ENCODE peak calls at places on chromosomes 4 and X, in ten cellular contexts. One of them, this sample, is unnamed.

GRCh38 chrX:71111141-71111843 is at the start of gene IL2RG:
- DNase-seq in fibroblast of lung: no peak
- DNase-seq in HCEC 1CT: no peak
- DNase-seq in EL: no peak
- DNase-seq in H54: no peak
- DNase-seq in GM13977: peak; percentile 74
- DNase-seq in breast epithelium: no peak
- DNase-seq in aorta: no peak
- DNase-seq in stimulated activated CD8-positive, alpha-beta memory T cell treated with anti-CD3 and anti-CD28 coated beads, Interleukin-4, amount 100 ng/mL, for 48 hours: peak; percentile 75
- DNase-seq in hepatic stellate cell: no peak
- DNase-seq in this sample: no peak

GRCh38 chr4:94882756-94883155 is 125.0 kb downstream of the BMPR1B start:
- DNase-seq in fibroblast of lung: no peak
- DNase-seq in HCEC 1CT: no peak
- DNase-seq in EL: no peak
- DNase-seq in H54: no peak
- DNase-seq in GM13977: no peak
- DNase-seq in breast epithelium: no peak
- DNase-seq in aorta: no peak
- DNase-seq in stimulated activated CD8-positive, alpha-beta memory T cell treated with anti-CD3 and anti-CD28 coated beads, Interleukin-4, amount 100 ng/mL, for 48 hours: no peak
- DNase-seq in hepatic stellate cell: no peak
- DNase-seq in this sample: no peak

GRCh38 chr4:3255611-3256186 is 6.7 kb downstream of the MSANTD1 start:
- DNase-seq in fibroblast of lung: no peak
- DNase-seq in HCEC 1CT: no peak
- DNase-seq in EL: no peak
- DNase-seq in H54: no peak
- DNase-seq in GM13977: no peak
- DNase-seq in breast epithelium: peak; percentile 38
- DNase-seq in aorta: no peak
- DNase-seq in stimulated activated CD8-positive, alpha-beta memory T cell treated with anti-CD3 and anti-CD28 coated beads, Interleukin-4, amount 100 ng/mL, for 48 hours: no peak
- DNase-seq in hepatic stellate cell: no peak
- DNase-seq in this sample: no peak

GRCh38 chrX:24271262-24271661 is 42.6 kb downstream of the SUPT20HL2 start:
- DNase-seq in fibroblast of lung: no peak
- DNase-seq in HCEC 1CT: no peak
- DNase-seq in EL: no peak
- DNase-seq in H54: no peak
- DNase-seq in GM13977: no peak
- DNase-seq in breast epithelium: no peak
- DNase-seq in aorta: no peak
- DNase-seq in stimulated activated CD8-positive, alpha-beta memory T cell treated with anti-CD3 and anti-CD28 coated beads, Interleukin-4, amount 100 ng/mL, for 48 hours: no peak
- DNase-seq in hepatic stellate cell: no peak
- DNase-seq in this sample: no peak

GRCh38 chr4:52945982-52946381 is 83.9 kb downstream of the RASL11B start:
- DNase-seq in fibroblast of lung: no peak
- DNase-seq in HCEC 1CT: no peak
- DNase-seq in EL: no peak
- DNase-seq in H54: no peak
- DNase-seq in GM13977: no peak
- DNase-seq in breast epithelium: no peak
- DNase-seq in aorta: no peak
- DNase-seq in stimulated activated CD8-positive, alpha-beta memory T cell treated with anti-CD3 and anti-CD28 coated beads, Interleukin-4, amount 100 ng/mL, for 48 hours: no peak
- DNase-seq in hepatic stellate cell: no peak
- DNase-seq in this sample: no peak

GRCh38 chr4:94603170-94603747 is 151.5 kb downstream of the PDLIM5 start:
- DNase-seq in fibroblast of lung: peak; percentile 78
- DNase-seq in HCEC 1CT: peak; percentile 38
- DNase-seq in EL: peak; percentile 63
- DNase-seq in H54: no peak
- DNase-seq in GM13977: no peak
- DNase-seq in breast epithelium: no peak
- DNase-seq in aorta: peak; percentile 52
- DNase-seq in stimulated activated CD8-positive, alpha-beta memory T cell treated with anti-CD3 and anti-CD28 coated beads, Interleukin-4, amount 100 ng/mL, for 48 hours: no peak
- DNase-seq in hepatic stellate cell: peak; percentile 31
- DNase-seq in this sample: no peak

GRCh38 chrX:40201486-40201885 is 103.7 kb upstream of the BCOR start:
- DNase-seq in fibroblast of lung: no peak
- DNase-seq in HCEC 1CT: no peak
- DNase-seq in EL: no peak
- DNase-seq in H54: no peak
- DNase-seq in GM13977: peak; percentile 70
- DNase-seq in breast epithelium: no peak
- DNase-seq in aorta: no peak
- DNase-seq in stimulated activated CD8-positive, alpha-beta memory T cell treated with anti-CD3 and anti-CD28 coated beads, Interleukin-4, amount 100 ng/mL, for 48 hours: no peak
- DNase-seq in hepatic stellate cell: no peak
- DNase-seq in this sample: no peak

GRCh38 chr4:98996056-98996941 is 778 bp downstream of the METAP1 start:
- DNase-seq in fibroblast of lung: peak; percentile 20
- DNase-seq in HCEC 1CT: peak; percentile 10
- DNase-seq in EL: peak; percentile 40
- DNase-seq in H54: no peak
- DNase-seq in GM13977: peak; percentile 28
- DNase-seq in breast epithelium: no peak
- DNase-seq in aorta: no peak
- DNase-seq in stimulated activated CD8-positive, alpha-beta memory T cell treated with anti-CD3 and anti-CD28 coated beads, Interleukin-4, amount 100 ng/mL, for 48 hours: peak; percentile 47
- DNase-seq in hepatic stellate cell: peak; percentile 33
- DNase-seq in this sample: no peak

GRCh38 chr4:124085561-124086180 is 626.9 kb downstream of the ANKRD50 start:
- DNase-seq in fibroblast of lung: peak; percentile 91
- DNase-seq in HCEC 1CT: no peak
- DNase-seq in EL: no peak
- DNase-seq in H54: no peak
- DNase-seq in GM13977: no peak
- DNase-seq in breast epithelium: no peak
- DNase-seq in aorta: no peak
- DNase-seq in stimulated activated CD8-positive, alpha-beta memory T cell treated with anti-CD3 and anti-CD28 coated beads, Interleukin-4, amount 100 ng/mL, for 48 hours: no peak
- DNase-seq in hepatic stellate cell: no peak
- DNase-seq in this sample: no peak

GRCh38 chr4:108830509-108831244 is 67.8 kb upstream of the ETNPPL start:
- DNase-seq in fibroblast of lung: peak; percentile 47
- DNase-seq in HCEC 1CT: no peak
- DNase-seq in EL: no peak
- DNase-seq in H54: no peak
- DNase-seq in GM13977: no peak
- DNase-seq in breast epithelium: no peak
- DNase-seq in aorta: no peak
- DNase-seq in stimulated activated CD8-positive, alpha-beta memory T cell treated with anti-CD3 and anti-CD28 coated beads, Interleukin-4, amount 100 ng/mL, for 48 hours: peak; percentile 29
- DNase-seq in hepatic stellate cell: no peak
- DNase-seq in this sample: peak; percentile 76

GRCh38 chr4:3403104-3403906 is 38.5 kb upstream of the HGFAC start:
- DNase-seq in fibroblast of lung: no peak
- DNase-seq in HCEC 1CT: no peak
- DNase-seq in EL: no peak
- DNase-seq in H54: no peak
- DNase-seq in GM13977: no peak
- DNase-seq in breast epithelium: no peak
- DNase-seq in aorta: peak; percentile 77
- DNase-seq in stimulated activated CD8-positive, alpha-beta memory T cell treated with anti-CD3 and anti-CD28 coated beads, Interleukin-4, amount 100 ng/mL, for 48 hours: no peak
- DNase-seq in hepatic stellate cell: no peak
- DNase-seq in this sample: no peak